ENCODE peak calls at places on chromosomes 2 and 18, in nine cellular contexts. O is frontal cortex; U is foreskin fibroblast; X is activated CD4-positive, CD25-positive, alpha-beta regulatory T cell treated with anti-CD3 and anti-CD28 coated beads, Interleukin-2, amount 50 U/mL, for 72 hours; W is stimulated activated CD4-positive, alpha-beta T cell treated with anti-CD3 and anti-CD28 coated beads, Interleukin-15, amount 100 ng/mL, for 1 hour; J is fibroblast of the aortic adventitia; G is NCI-H1436; Z is RPMI7951; R is activated effector memory CD4-positive, alpha-beta T cell treated with anti-CD3 and anti-CD28 coated beads, Interleukin-2, amount 50 U/mL, for 16 hours. C is an unnamed sample.

GRCh38 chr2:85719609-85720240 is 25.6 kb downstream of the GNLY start:
- DNase-seq in O (no peak), U (no peak), X (no peak), W (no peak), J (no peak), G (no peak), Z (no peak), R (no peak), C (no peak)

GRCh38 chr2:45778720-45779171 is 127.3 kb downstream of the PRKCE start:
- DNase-seq in O (peak; percentile 62), U (peak; percentile 37), X (peak; percentile 66), W (peak; percentile 36), J (peak; percentile 83), G (no peak), Z (peak; percentile 54), R (peak; percentile 84), C (peak; percentile 34)

GRCh38 chr2:104658840-104659591 is 194.9 kb upstream of the POU3F3 start:
- DNase-seq in O (peak; percentile 46), U (no peak), X (no peak), W (no peak), J (no peak), G (no peak), Z (no peak), R (no peak), C (no peak)

GRCh38 chr2:49175831-49176230 is 21.5 kb upstream of the FSHR start:
- DNase-seq in O (no peak), U (no peak), X (no peak), W (no peak), J (no peak), G (no peak), Z (no peak), R (no peak), C (no peak)

GRCh38 chr2:84958135-84959044 is 12.6 kb upstream of the KCMF1 start:
- DNase-seq in O (no peak), U (peak; percentile 86), X (no peak), W (no peak), J (peak; percentile 92), G (peak; percentile 64), Z (peak; percentile 84), R (no peak), C (no peak)

GRCh38 chr2:148528356-148529064 is 116.0 kb upstream of the EPC2 start:
- DNase-seq in O (no peak), U (no peak), X (no peak), W (no peak), J (no peak), G (no peak), Z (no peak), R (no peak), C (no peak)

GRCh38 chr2:231185050-231185725 is 13.2 kb upstream of the ARMC9 start:
- DNase-seq in O (no peak), U (no peak), X (peak; percentile 23), W (no peak), J (no peak), G (no peak), Z (no peak), R (no peak), C (no peak)

GRCh38 chr2:145484443-145485086 is 964.6 kb upstream of the ZEB2 start:
- DNase-seq in O (no peak), U (peak; percentile 78), X (no peak), W (no peak), J (peak; percentile 90), G (no peak), Z (peak; percentile 67), R (no peak), C (no peak)

GRCh38 chr2:7685342-7686015 is 768.3 kb downstream of the RNF144A start:
- DNase-seq in O (no peak), U (peak; percentile 42), X (no peak), W (no peak), J (peak; percentile 60), G (no peak), Z (peak; percentile 31), R (no peak), C (no peak)

GRCh38 chr2:204542967-204543608 is 2.2 kb upstream of the PARD3B start:
- DNase-seq in O (no peak), U (no peak), X (no peak), W (no peak), J (peak; percentile 21), G (no peak), Z (no peak), R (no peak), C (no peak)

GRCh38 chr2:74379851-74380789 is at the start of gene DCTN1:
- DNase-seq in O (peak; percentile 69), U (peak; percentile 62), X (no peak), W (no peak), J (peak; percentile 66), G (no peak), Z (peak; percentile 44), R (no peak), C (no peak)

GRCh38 chr2:226839960-226840359 is 4.1 kb downstream of the RHBDD1 start:
- DNase-seq in O (no peak), U (no peak), X (no peak), W (no peak), J (no peak), G (no peak), Z (no peak), R (no peak), C (no peak)

GRCh38 chr18:51236225-51236624 is 38.7 kb upstream of the MEX3C start:
- DNase-seq in O (no peak), U (no peak), X (no peak), W (no peak), J (peak; percentile 91), G (no peak), Z (peak; percentile 90), R (no peak), C (no peak)

GRCh38 chr2:160918909-160919503 is 241.2 kb upstream of the TANK start:
- DNase-seq in O (no peak), U (peak; percentile 45), X (no peak), W (no peak), J (peak; percentile 65), G (no peak), Z (peak; percentile 77), R (peak; percentile 71), C (no peak)

GRCh38 chr2:220188031-220188430 is 560.6 kb downstream of the SLC4A3 start:
- DNase-seq in O (no peak), U (peak; percentile 83), X (no peak), W (no peak), J (peak; percentile 68), G (no peak), Z (peak; percentile 95), R (no peak), C (no peak)

GRCh38 chr2:228103379-228103778 is 78.1 kb downstream of the SPHKAP start:
- DNase-seq in O (no peak), U (no peak), X (no peak), W (no peak), J (no peak), G (no peak), Z (no peak), R (no peak), C (no peak)

GRCh38 chr2:9199716-9200633 is 6.6 kb upstream of the ASAP2 start:
- DNase-seq in O (no peak), U (peak; percentile 76), X (no peak), W (no peak), J (peak; percentile 83), G (no peak), Z (peak; percentile 79), R (no peak), C (no peak)

GRCh38 chr2:37143986-37144385 is 12.8 kb downstream of the EIF2AK2 start:
- DNase-seq in O (no peak), U (no peak), X (no peak), W (no peak), J (no peak), G (no peak), Z (peak; percentile 15), R (no peak), C (no peak)

GRCh38 chr18:39806519-39806918 is 2148.5 kb upstream of the PIK3C3 start:
- DNase-seq in O (no peak), U (no peak), X (no peak), W (no peak), J (peak; percentile 12), G (no peak), Z (peak; percentile 28), R (no peak), C (no peak)

GRCh38 chr18:61554117-61554776 is 221.0 kb downstream of the CDH20 start:
- DNase-seq in O (no peak), U (no peak), X (peak; percentile 34), W (no peak), J (no peak), G (no peak), Z (no peak), R (peak; percentile 67), C (no peak)

GRCh38 chr2:230564805-230565779 is 147.6 kb upstream of the CAB39 start:
- DNase-seq in O (no peak), U (peak; percentile 29), X (no peak), W (no peak), J (no peak), G (no peak), Z (peak; percentile 80), R (no peak), C (no peak)

GRCh38 chr2:210593166-210593565 is 36.8 kb downstream of the CPS1 start:
- DNase-seq in O (no peak), U (no peak), X (no peak), W (no peak), J (no peak), G (no peak), Z (peak; percentile 2), R (no peak), C (no peak)

C was measured in activated T-helper 1 cell treated with anti-CD3 and anti-CD28 coated beads, Interleukin-12 subunit alpha, Interleukin-12 subunit beta, Interleukin-2, Interleukin-4 antibody, amounts not matched to agents 30 ng/mL and 10 ng/mL and 1 ng/mL, durations not matched to agents 14 hours and 24 hours and 36 hours.